ENCODE peak calls at places on chromosomes 1 and 21, in four cellular contexts. P, S, W and O are unnamed samples.

GRCh38 chr1:167905182-167905581 is 8.8 kb downstream of the ADCY10 start:
- DNase-seq in P (no peak), S (no peak), W (no peak), O (no peak)

GRCh38 chr1:104056786-104057185 is 307.1 kb downstream of the AMY1C start:
- DNase-seq in P (no peak), S (no peak), W (no peak), O (no peak)

GRCh38 chr1:89598450-89599331 is 34.2 kb upstream of the LRRC8C start:
- DNase-seq in P (peak), S (no peak), W (no peak), O (no peak)

GRCh38 chr1:2528966-2529750 is 905 bp downstream of the HES5 start:
- DNase-seq in P (no peak), S (peak), W (no peak), O (peak)

GRCh38 chr1:225406976-225407725 is 20.7 kb downstream of the LBR start:
- DNase-seq in P (no peak), S (no peak), W (no peak), O (no peak)

GRCh38 chr1:47755368-47755990 is 241.7 kb downstream of the TRABD2B start:
- DNase-seq in P (peak), S (peak), W (no peak), O (peak)

GRCh38 chr1:176826265-176826664 is 338.2 kb downstream of the ASTN1 start:
- DNase-seq in P (no peak), S (no peak), W (no peak), O (no peak)

GRCh38 chr1:162381383-162381782 is at the start of gene C1orf226:
- DNase-seq in P (peak), S (no peak), W (no peak), O (no peak)

GRCh38 chr1:199551967-199552565 is 475.4 kb upstream of the NR5A2 start:
- DNase-seq in P (peak), S (no peak), W (peak), O (no peak)

GRCh38 chr1:169106921-169107672 is 607 bp downstream of the ATP1B1 start:
- DNase-seq in P (no peak), S (no peak), W (no peak), O (no peak)

GRCh38 chr1:107648071-107648470 is 316.9 kb downstream of the VAV3 start:
- DNase-seq in P (peak), S (no peak), W (no peak), O (no peak)

GRCh38 chr1:63794927-63795326 is 21.1 kb downstream of the ROR1 start:
- DNase-seq in P (no peak), S (no peak), W (no peak), O (no peak)

GRCh38 chr1:227907439-227908015 is 40.2 kb downstream of the WNT9A start:
- DNase-seq in P (no peak), S (no peak), W (no peak), O (no peak)

GRCh38 chr1:231679109-231679508 is 52.5 kb downstream of the DISC1 start:
- DNase-seq in P (no peak), S (no peak), W (no peak), O (no peak)

GRCh38 chr1:46806196-46807020 is 7.6 kb downstream of the CYP4B1 start:
- DNase-seq in P (peak), S (no peak), W (no peak), O (no peak)

GRCh38 chr21:33998402-33998801 is 75.0 kb upstream of the MRPS6 start:
- DNase-seq in P (no peak), S (no peak), W (no peak), O (no peak)

GRCh38 chr1:248841702-248842395 is 3.8 kb downstream of the ZNF672 start:
- DNase-seq in P (peak), S (no peak), W (no peak), O (no peak)

GRCh38 chr1:7505094-7505838 is 265.8 kb upstream of the VAMP3 start:
- DNase-seq in P (no peak), S (no peak), W (no peak), O (no peak)

GRCh38 chr1:118945460-118945859 is 42.7 kb downstream of the TBX15 start:
- DNase-seq in P (no peak), S (no peak), W (no peak), O (no peak)

GRCh38 chr21:16713331-16714114 is 799.3 kb upstream of the CXADR start:
- DNase-seq in P (no peak), S (no peak), W (peak), O (no peak)

GRCh38 chr1:218775476-218776170 is 398.1 kb upstream of the LYPLAL1 start:
- DNase-seq in P (no peak), S (no peak), W (no peak), O (no peak)

GRCh38 chr1:200888349-200888838 is 6.3 kb upstream of the INAVA start:
- DNase-seq in P (peak), S (peak), W (no peak), O (peak)